ENCODE peak calls at places on chromosome 13, in eight cellular contexts. R is stimulated activated CD4-positive, alpha-beta T cell treated with anti-CD3 and anti-CD28 coated beads, Interleukin-2, amount 100 ng/mL, for 48 hours; O is psoas muscle; K is COR-L47; Q is heart right ventricle; G is AG20443; N is heart left ventricle; L is progenitor cell of endocrine pancreas. M is an unnamed sample.

GRCh38 chr13:33212396-33212795 is 73.2 kb downstream of the STARD13 start:
- DNase-seq in R (no peak), O (no peak), K (no peak), L (no peak), N (no peak), Q (no peak), G (no peak), M (no peak)

GRCh38 chr13:34358811-34359513 is 541.0 kb downstream of the RFC3 start:
- DNase-seq in O (no peak), N (no peak), G (peak), L (no peak), R (no peak), K (no peak), Q (no peak), M (no peak)

GRCh38 chr13:111115051-111115840 is at the start of gene ARHGEF7:
- DNase-seq in L (peak), O (no peak), N (no peak), G (peak), K (peak), R (no peak), Q (no peak), M (no peak)

GRCh38 chr13:107680115-107680514 is 535.2 kb downstream of the LIG4 start:
- DNase-seq in O (no peak), N (no peak), K (peak), R (no peak), L (no peak), Q (no peak), G (no peak), M (no peak)

GRCh38 chr13:83907196-83907989 is 25.1 kb upstream of the SLITRK1 start:
- DNase-seq in L (no peak), Q (no peak), R (no peak), N (no peak), O (no peak), K (no peak), G (no peak), M (no peak)

GRCh38 chr13:74452176-74452575 is 318.0 kb upstream of the KLF12 start:
- DNase-seq in O (no peak), K (no peak), L (no peak), N (no peak), G (no peak), Q (no peak), R (no peak), M (no peak)

GRCh38 chr13:29543230-29544215 is 52.0 kb downstream of the SLC7A1 start:
- DNase-seq in L (no peak), Q (no peak), N (no peak), K (no peak), R (peak), O (no peak), G (peak), M (no peak)

GRCh38 chr13:99371956-99372355 is 64.8 kb upstream of the GPR183 start:
- DNase-seq in N (no peak), R (no peak), O (no peak), L (no peak), G (no peak), K (no peak), Q (no peak), M (peak)

GRCh38 chr13:51793570-51794273 is 10.2 kb downstream of the DHRS12 start:
- DNase-seq in N (no peak), K (no peak), L (no peak), G (peak), Q (no peak), R (peak), O (no peak), M (no peak)

GRCh38 chr13:44272692-44273091 is 100.9 kb upstream of the SERP2 start:
- DNase-seq in L (no peak), N (no peak), O (no peak), G (peak), Q (no peak), K (no peak), R (no peak), M (no peak)

GRCh38 chr13:105345116-105345515 is 1190.3 kb downstream of the EFNB2 start:
- DNase-seq in G (no peak), N (no peak), Q (no peak), K (no peak), O (no peak), R (no peak), L (no peak), M (no peak)

GRCh38 chr13:113226873-113227272 is 17.5 kb downstream of the CUL4A start:
- DNase-seq in O (no peak), G (no peak), Q (no peak), K (no peak), L (no peak), N (peak), R (no peak), M (no peak)

GRCh38 chr13:36166051-36166450 is 34.9 kb upstream of the DCLK1 start:
- DNase-seq in O (no peak), N (no peak), L (no peak), K (no peak), G (no peak), Q (no peak), R (no peak), M (no peak)

GRCh38 chr13:39876258-39876657 is 220.8 kb downstream of the COG6 start:
- DNase-seq in Q (no peak), K (no peak), O (no peak), R (no peak), L (no peak), G (peak), N (no peak), M (no peak)

GRCh38 chr13:50713849-50714248 is 129.6 kb downstream of the DLEU7 start:
- DNase-seq in L (no peak), Q (no peak), K (no peak), N (no peak), O (no peak), G (peak), R (no peak), M (no peak)

GRCh38 chr13:111552891-111553637 is 232.6 kb downstream of the TEX29 start:
- DNase-seq in N (no peak), O (no peak), Q (no peak), G (no peak), R (no peak), K (no peak), L (no peak), M (no peak)

M was measured in CD8-positive, alpha-beta memory T cell.